ENCODE peak calls at places on chromosomes 1 and 21, in seven cellular contexts. D, R, A, G, K, Q and U are unnamed samples. For H3K4me1, the result is how much of the 10 kb centered on the place peaks cover.

GRCh38 chr1:67945733-67946374 is 104.6 kb downstream of the DIRAS3 start:
- DNase-seq in Q (no peak), G (no peak), D (peak), K (no peak), A (peak), R (no peak), U (peak)

GRCh38 chr1:55582078-55582477 is 366.9 kb upstream of the USP24 start:
- DNase-seq in G (no peak), K (no peak), D (no peak), Q (no peak), A (no peak), R (no peak), U (no peak)

GRCh38 chr1:98870959-98871903 is 133.4 kb downstream of the PLPPR5 start:
- DNase-seq in D (peak), K (no peak), A (no peak), G (no peak), R (no peak), Q (no peak), U (no peak)

GRCh38 chr1:21217812-21218596 is 41.3 kb upstream of the EIF4G3 start:
- DNase-seq in D (peak), K (peak), G (no peak), R (peak), A (no peak), Q (no peak), U (no peak)

GRCh38 chr21:45072963-45073300 is 1.4 kb upstream of the ADARB1 start:
- DNase-seq in K (no peak), A (no peak), Q (no peak), D (no peak), R (no peak), G (no peak), U (no peak)

GRCh38 chr1:24702511-24703293 is 42.5 kb upstream of the CLIC4 start:
- DNase-seq in R (no peak), A (peak), D (no peak), G (no peak), Q (no peak), K (no peak), U (no peak)

GRCh38 chr1:101526813-101527212 is 290.0 kb downstream of the S1PR1 start:
- DNase-seq in Q (no peak), D (no peak), G (no peak), A (no peak), K (no peak), R (no peak), U (no peak)

GRCh38 chr1:244957525-244957924 is 93.2 kb upstream of the HNRNPU start:
- DNase-seq in A (no peak), K (no peak), G (no peak), D (no peak), Q (no peak), R (no peak), U (no peak)

GRCh38 chr1:75423616-75424015 is 187.3 kb downstream of the SLC44A5 start:
- DNase-seq in Q (no peak), R (no peak), A (no peak), G (no peak), K (no peak), D (peak), U (no peak)

GRCh38 chr1:18949689-18950414 is 6.6 kb downstream of the IFFO2 start:
- DNase-seq in G (no peak), D (no peak), R (peak), K (no peak), A (peak), Q (peak), U (no peak)

GRCh38 chr1:18953656-18954259 is 2.7 kb downstream of the IFFO2 start:
- DNase-seq in A (no peak), K (no peak), D (no peak), Q (no peak), G (no peak), R (no peak), U (no peak)

GRCh38 chr1:18950415-18951026 is 6.0 kb downstream of the IFFO2 start:
- DNase-seq in K (no peak), R (peak), A (peak), D (no peak), Q (no peak), G (no peak), U (peak)

GRCh38 chr1:18951416-18951815 is 5.1 kb downstream of the IFFO2 start:
- DNase-seq in R (no peak), K (no peak), Q (no peak), A (no peak), D (no peak), G (no peak), U (no peak)

DNA sequence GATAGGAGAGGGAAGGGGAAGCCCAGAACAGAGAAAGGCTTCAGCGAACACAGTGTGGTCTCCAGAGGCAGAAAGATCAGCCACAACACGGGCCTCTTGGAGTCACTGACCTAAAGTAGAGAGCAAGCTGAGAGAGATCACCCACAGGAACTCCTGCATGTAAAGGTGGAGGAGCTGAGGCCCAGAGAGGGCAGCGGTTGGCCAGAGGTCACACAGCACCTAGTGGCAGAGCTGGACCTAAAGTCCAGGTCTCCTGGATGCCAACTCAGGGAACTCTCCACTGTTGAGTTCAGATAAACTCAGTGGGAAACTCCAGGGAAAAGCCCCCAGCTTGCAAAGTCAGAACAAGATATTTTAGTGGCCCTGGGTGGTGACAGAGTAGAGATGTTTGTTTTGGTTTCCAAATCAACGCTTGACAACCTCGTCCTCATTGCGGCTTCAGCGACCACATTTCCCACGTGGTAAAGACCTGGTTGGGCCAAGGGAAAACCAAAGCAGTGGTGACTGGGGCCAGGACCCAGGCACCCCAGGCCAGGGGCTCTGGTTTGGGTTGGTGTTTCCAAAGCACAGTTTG is 4.6 kb downstream of the IFFO2 start:
- DNase-seq in D (no peak), G (no peak), R (no peak), Q (no peak), K (no peak), A (no peak), U (no peak)
- H3K4me1 ChIP-seq in D (under half), G (half or more), R (half or more), Q (under half), K (under half), A (under half), U (half or more)

GRCh38 chr21:34075760-34076159 is 2.4 kb downstream of the MRPS6 start:
- DNase-seq in K (no peak), G (no peak), Q (no peak), R (no peak), A (no peak), D (no peak), U (no peak)

GRCh38 chr21:34074283-34075098 is 1.1 kb downstream of the MRPS6 start:
- DNase-seq in D (no peak), R (peak), Q (no peak), G (no peak), A (no peak), K (peak), U (no peak)

GRCh38 chr21:34076835-34077234 is 3.5 kb downstream of the MRPS6 start:
- DNase-seq in G (no peak), D (no peak), Q (no peak), A (no peak), K (no peak), R (no peak), U (no peak)

GRCh38 chr21:34073749-34074282 is 438 bp downstream of the MRPS6 start:
- DNase-seq in D (peak), G (no peak), R (peak), A (peak), K (no peak), Q (no peak), U (peak)

GRCh38 chr21:34075099-34075425 is 1.7 kb downstream of the MRPS6 start:
- DNase-seq in R (no peak), Q (no peak), G (no peak), K (no peak), A (no peak), D (no peak), U (no peak)
- H3K4me1 ChIP-seq in R (half or more), Q (under half), G (under half), K (under half), A (under half), D (under half), U (half or more)

GRCh38 chr1:205446828-205447227 is 9.0 kb downstream of the BLACAT1 start:
- DNase-seq in D (no peak), A (peak), G (no peak), R (no peak), K (no peak), Q (no peak), U (peak)

GRCh38 chr1:205443585-205444299 is 12.1 kb downstream of the BLACAT1 start:
- DNase-seq in Q (no peak), D (no peak), A (no peak), K (no peak), R (no peak), G (no peak), U (no peak)

GRCh38 chr1:205444931-205445652 is 10.8 kb downstream of the BLACAT1 start:
- DNase-seq in D (no peak), R (no peak), Q (peak), G (no peak), K (no peak), A (no peak), U (no peak)

GRCh38 chr1:205444300-205444930 is 11.4 kb downstream of the BLACAT1 start:
- DNase-seq in D (no peak), G (no peak), R (no peak), K (no peak), A (no peak), Q (peak), U (no peak)

DNA sequence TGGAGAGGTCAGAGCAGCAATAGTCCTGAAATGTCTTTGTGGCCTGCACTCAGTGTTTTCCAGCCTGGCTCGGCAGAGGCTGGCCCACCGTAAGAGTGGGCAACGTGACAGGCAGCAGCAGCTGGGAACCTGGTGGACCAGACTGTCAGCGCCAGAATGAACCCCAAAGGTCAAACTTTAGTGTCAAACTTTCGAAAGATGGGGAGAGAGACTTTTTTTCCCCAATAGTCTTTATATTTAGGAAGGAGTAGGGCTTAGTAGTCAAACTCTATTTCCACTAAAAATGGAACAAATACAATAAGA is 10.2 kb downstream of the BLACAT1 start:
- DNase-seq in R (no peak), Q (no peak), D (no peak), G (no peak), K (no peak), A (no peak), U (no peak)
- H3K4me1 ChIP-seq in R (under half), Q (under half), D (under half), G (under half), K (under half), A (under half), U (under half)

DNA sequence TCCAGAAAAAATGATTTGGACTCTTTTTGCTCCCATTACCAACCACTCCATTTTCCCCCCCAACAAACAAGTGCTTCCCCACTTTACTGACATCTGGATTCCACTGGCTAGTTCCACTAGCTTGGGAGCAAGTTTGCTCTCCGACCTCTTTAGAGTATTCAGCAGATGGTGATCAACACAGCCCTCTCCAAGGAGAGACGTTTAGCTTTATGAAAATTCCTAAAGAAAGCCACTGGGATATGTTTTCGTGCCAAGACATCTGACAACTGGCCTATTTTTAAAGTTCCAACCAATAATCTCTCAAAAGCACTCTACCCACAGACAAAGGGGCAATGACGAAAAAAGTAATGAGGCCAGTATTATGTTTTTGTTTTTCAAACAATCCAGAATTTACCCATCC is 50.2 kb downstream of the ITPKB start:
- DNase-seq in K (no peak), R (no peak), D (no peak), A (no peak), Q (no peak), G (no peak), U (no peak)
- H3K4me1 ChIP-seq in K (under half), R (under half), D (under half), A (under half), Q (under half), G (under half), U (half or more)

DNA sequence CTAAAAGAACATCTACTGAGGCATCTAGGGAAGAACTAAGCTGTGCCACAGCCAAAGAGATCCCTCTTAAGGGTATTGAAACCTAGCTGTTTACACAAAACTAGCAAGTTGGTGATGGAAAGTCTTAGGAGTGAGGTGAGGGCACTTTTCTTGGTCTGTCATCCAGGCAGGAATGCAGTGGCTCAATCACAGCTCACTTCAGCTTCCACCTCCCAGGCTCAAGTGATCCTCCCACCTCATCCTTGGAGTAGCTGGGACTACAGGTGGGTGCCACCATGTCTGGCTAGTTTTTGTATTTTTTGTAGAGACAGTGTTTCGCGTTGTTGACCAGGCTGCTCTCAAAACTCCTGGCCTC is 2.4 kb downstream of the PLEKHO1 start:
- DNase-seq in A (no peak), Q (no peak), D (no peak), G (no peak), R (no peak), K (no peak), U (no peak)
- H3K4me1 ChIP-seq in A (under half), Q (under half), D (under half), G (under half), R (half or more), K (under half), U (half or more)

DNA sequence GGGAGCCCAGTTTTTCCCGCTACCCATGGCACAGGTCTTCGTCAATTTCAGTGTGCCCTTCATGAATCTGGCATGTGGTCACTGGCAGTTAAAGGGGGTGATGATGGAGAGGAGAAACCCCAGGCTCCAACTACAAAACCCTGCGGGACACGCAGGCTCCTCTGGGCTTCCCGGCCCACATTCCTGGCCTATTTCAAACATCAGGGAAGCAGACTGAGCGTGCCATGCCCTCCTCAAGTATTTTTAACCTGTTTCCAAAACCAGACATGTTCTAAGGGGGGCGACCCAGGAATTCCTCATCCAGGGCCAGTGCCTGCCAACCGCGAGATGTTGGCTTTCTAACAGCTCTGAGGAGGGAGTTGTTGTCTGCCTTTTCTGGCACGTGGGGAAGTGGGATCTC is 85.2 kb downstream of the CAPZB start:
- DNase-seq in R (no peak), Q (no peak), G (no peak), A (no peak), K (no peak), D (no peak), U (no peak)
- H3K4me1 ChIP-seq in R (under half), Q (half or more), G (under half), A (under half), K (under half), D (under half), U (half or more)